ENCODE peak calls at places on chromosomes 3 and 15, in six cellular contexts. M is HepG2, S is A549, G is IMR-90, C is K562, D is HEK293T. L is an unnamed sample.

GRCh38 chr3:122977645-122978466 is 49.7 kb downstream of the SEMA5B start:
- DNase-seq in M (peak), S (no peak), G (peak), C (no peak), D (peak), L (no peak)

GRCh38 chr3:177470200-177470941 is 273.1 kb upstream of the TBL1XR1 start:
- DNase-seq in M (no peak), S (no peak), G (peak), C (no peak), D (no peak), L (no peak)

GRCh38 chr15:62619105-62619504 is 423.4 kb upstream of the TPM1 start:
- DNase-seq in M (no peak), S (no peak), G (peak), C (no peak), D (no peak), L (no peak)

GRCh38 chr3:39879581-39879980 is 70.2 kb downstream of the MYRIP start:
- DNase-seq in M (no peak), S (no peak), G (no peak), C (no peak), D (no peak), L (no peak)

GRCh38 chr3:38039899-38040261 is 872 bp downstream of the DLEC1 start:
- DNase-seq in M (no peak), S (no peak), G (peak), C (peak), D (no peak), L (peak)

GRCh38 chr3:30286007-30286669 is 320.3 kb upstream of the TGFBR2 start:
- DNase-seq in M (no peak), S (peak), G (peak), C (no peak), D (no peak), L (no peak)

GRCh38 chr15:51077565-51078153 is 17.0 kb downstream of the TNFAIP8L3 start:
- DNase-seq in M (no peak), S (no peak), G (no peak), C (peak), D (no peak), L (peak)

GRCh38 chr15:28918141-28918983 is 32.6 kb downstream of the APBA2 start:
- DNase-seq in M (peak), S (peak), G (no peak), C (peak), D (no peak), L (no peak)

GRCh38 chr15:35702946-35703495 is 157.1 kb upstream of the DPH6 start:
- DNase-seq in M (no peak), S (no peak), G (no peak), C (no peak), D (no peak), L (no peak)

GRCh38 chr3:45597581-45597980 is 3.0 kb downstream of the LIMD1 start:
- DNase-seq in M (no peak), S (no peak), G (no peak), C (no peak), D (no peak), L (no peak)

GRCh38 chr3:128278761-128279593 is 125.7 kb downstream of the EEFSEC start:
- DNase-seq in M (no peak), S (no peak), G (peak), C (no peak), D (no peak), L (no peak)

GRCh38 chr15:99249270-99249817 is at the start of gene TTC23:
- DNase-seq in M (peak), S (peak), G (peak), C (no peak), D (peak), L (no peak)

GRCh38 chr3:27591811-27592210 is 107.6 kb upstream of the SLC4A7 start:
- DNase-seq in M (no peak), S (no peak), G (no peak), C (no peak), D (no peak), L (no peak)

GRCh38 chr3:159721324-159721723 is 267.3 kb upstream of the IL12A start:
- DNase-seq in M (no peak), S (no peak), G (peak), C (no peak), D (no peak), L (no peak)

GRCh38 chr3:159727506-159727905 is 261.1 kb upstream of the IL12A start:
- DNase-seq in M (no peak), S (no peak), G (no peak), C (no peak), D (no peak), L (no peak)

GRCh38 chr3:159726231-159726964 is 262.2 kb upstream of the IL12A start:
- DNase-seq in M (no peak), S (no peak), G (peak), C (no peak), D (no peak), L (no peak)

DNA sequence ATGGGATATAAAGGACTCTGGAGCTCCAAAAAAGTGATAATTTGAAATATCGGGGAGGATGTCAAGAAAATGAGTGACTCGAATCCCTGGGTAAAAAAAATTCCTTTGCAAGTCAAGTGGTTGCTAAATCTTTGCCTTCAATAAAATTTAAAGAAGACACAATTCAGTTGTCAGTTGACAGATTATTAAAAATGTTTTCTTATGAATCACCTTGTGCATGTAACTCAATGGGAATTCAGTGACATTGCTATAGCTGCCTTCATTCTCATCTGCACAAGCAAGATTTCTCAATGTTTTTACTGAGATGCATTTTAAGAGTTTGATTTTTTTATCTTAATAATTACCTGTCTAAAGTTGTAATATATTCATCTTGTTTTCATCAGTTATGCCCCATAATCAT is 264.0 kb upstream of the IL12A start:
- DNase-seq in M (no peak), S (no peak), G (peak), C (no peak), D (no peak), L (no peak)
- TF ChIP-seq BHLHE40 in M (no peak), S (no peak), G (no peak), C (no peak), D (no peak), L (no peak)

DNA sequence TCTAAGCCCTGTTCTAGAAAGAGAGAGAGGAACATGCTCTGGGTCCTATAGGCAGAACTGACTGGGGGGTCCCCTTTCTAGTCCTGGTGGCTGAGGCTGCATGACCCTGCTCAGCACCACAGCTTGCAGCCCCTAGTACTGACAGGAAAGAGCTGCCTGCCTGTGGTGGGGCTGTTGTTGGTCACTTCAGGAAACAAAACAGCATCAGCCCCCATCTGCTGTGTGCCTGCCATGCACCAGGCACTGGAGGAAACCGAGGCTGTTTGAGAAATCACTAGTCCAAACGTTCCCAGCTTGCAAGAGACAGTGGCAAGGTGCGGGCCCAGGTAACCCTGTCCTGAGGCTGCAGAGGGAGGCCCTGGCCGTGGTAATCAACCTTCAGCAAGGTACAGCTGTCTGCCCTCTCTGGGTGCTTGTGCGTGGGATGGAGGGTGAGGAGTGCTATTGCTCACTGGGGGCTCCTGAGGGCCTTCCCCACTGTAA is 90.6 kb downstream of the IQSEC1 start:
- DNase-seq in M (no peak), S (no peak), G (no peak), C (no peak), D (no peak), L (no peak)
- TF ChIP-seq BHLHE40 in M (no peak), S (no peak), G (no peak), C (no peak), D (no peak), L (no peak)

GRCh38 chr15:82944840-82945239 is 7.7 kb downstream of the HOMER2 start:
- DNase-seq in M (no peak), S (no peak), G (no peak), C (no peak), D (no peak), L (no peak)
- TF ChIP-seq BHLHE40 in M (no peak), S (no peak), G (no peak), C (no peak), D (no peak), L (no peak)

DNA sequence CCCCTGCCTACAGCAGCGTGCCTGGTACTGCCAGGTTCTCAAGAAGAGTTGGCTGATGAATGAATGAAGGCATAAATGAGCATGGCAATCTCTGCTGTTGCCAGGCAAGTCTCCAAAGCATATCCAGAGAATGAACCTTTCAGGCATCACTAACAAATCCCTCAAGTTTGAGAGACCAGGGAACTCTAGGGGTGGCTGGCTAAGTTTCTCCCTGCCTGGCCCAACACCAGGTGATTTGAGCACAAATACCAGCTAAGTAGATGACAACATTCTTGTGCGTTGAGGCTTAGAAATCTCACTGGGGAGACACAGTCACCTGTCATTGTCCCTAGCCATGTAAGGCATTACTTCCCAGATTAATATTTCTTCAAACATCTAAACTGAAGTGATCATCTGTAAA is 81.4 kb upstream of the PTX3 start:
- DNase-seq in M (no peak), S (no peak), G (no peak), C (no peak), D (no peak), L (no peak)
- TF ChIP-seq BHLHE40 in M (no peak), S (no peak), G (no peak), C (no peak), D (no peak), L (no peak)

DNA sequence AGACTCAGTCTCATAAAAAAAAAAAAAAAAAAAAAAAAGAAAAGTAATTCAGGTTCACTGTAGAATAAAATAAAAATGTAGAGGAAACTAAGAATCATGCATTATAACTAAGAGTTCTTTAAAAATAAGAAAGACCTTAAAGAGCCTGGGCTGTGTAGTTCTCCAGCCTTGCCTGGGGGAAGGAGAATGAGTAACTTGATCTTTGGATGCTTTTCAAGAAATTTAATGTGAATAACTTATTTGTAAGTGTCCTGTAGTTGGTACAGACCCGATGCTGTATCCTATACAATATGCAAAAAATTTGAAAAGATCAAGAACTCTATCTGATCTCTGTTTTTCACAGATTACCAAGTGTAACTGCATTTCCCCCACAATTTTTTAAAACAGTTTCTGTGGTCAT is 195.4 kb downstream of the THRB start:
- DNase-seq in M (no peak), S (no peak), G (no peak), C (no peak), D (no peak), L (no peak)
- TF ChIP-seq BHLHE40 in M (no peak), S (no peak), G (no peak), C (no peak), D (no peak), L (no peak)

GRCh38 chr3:49930922-49931321 is 1.3 kb upstream of the MON1A start:
- DNase-seq in M (peak), S (no peak), G (no peak), C (peak), D (peak), L (no peak)
- TF ChIP-seq BHLHE40 in M (no peak), S (no peak), G (no peak), C (no peak), D (no peak), L (no peak)

DNA sequence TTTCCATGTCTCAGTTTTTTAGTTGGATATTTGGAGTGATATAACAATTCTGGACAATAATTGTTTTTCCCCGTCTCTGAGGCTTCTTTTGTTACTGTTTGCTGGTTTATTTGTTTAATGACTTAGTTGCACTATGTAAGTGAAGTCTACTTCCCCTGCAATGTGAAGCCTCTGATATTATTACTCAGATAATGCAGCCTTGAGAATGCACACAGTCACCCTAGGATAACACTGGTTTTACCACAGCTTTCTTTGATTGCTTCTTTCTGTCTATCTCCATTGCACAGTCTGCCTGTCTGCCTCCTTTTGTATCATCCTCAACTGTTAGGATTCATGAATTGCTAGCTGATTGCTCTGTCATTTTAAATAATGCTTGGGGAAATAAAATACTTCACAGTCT is 208.7 kb upstream of the ROBO1 start:
- DNase-seq in M (no peak), S (no peak), G (no peak), C (no peak), D (no peak), L (no peak)
- TF ChIP-seq BHLHE40 in M (no peak), S (no peak), G (no peak), C (no peak), D (no peak), L (no peak)

DNA sequence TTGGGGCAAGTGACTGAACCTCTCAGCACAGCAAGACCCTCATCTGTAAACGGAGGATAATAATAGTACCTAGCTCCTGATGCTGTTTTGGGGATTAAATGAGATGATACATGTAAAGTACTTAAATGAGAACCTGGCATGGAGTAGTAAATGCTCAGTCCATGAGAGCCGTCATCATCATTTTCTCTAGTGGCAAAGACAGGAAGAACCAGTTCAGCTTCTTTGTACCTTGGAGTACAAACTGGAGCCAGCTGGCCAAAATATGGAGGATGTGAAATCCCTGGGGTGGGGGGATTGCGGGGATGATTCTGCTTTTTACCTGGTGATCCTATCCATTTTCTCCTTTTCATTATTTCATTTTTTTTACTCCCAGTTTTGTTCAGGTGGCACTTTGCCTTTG is 204.2 kb upstream of the LRRN1 start:
- DNase-seq in M (no peak), S (no peak), G (no peak), C (no peak), D (no peak), L (no peak)
- TF ChIP-seq BHLHE40 in M (no peak), S (no peak), G (no peak), C (no peak), D (no peak), L (no peak)

DNA sequence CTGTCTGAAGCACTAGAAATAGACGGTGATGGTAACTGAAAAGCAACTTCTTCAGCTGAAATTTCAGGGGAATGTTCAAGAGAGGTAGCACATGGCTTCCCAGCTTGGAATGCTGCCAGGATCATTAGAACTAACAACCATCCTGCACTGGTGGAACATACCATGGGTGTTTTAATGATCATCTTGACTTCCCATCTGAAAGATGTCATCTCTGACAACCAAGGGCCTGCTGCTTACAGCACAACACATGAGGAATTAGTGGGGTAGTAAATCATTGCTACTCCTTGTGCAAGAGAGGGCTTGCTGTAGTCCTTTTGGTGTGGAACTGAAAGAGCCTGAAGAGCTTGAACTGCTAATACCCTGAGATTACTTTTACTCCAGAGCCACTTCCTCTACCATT is 853.7 kb downstream of the MCTP2 start:
- DNase-seq in M (no peak), S (no peak), G (no peak), C (no peak), D (no peak), L (no peak)
- TF ChIP-seq BHLHE40 in M (no peak), S (no peak), G (no peak), C (no peak), D (no peak), L (no peak)

GRCh38 chr15:67863442-67863987 is 23.7 kb upstream of the RNU6-1 start:
- DNase-seq in M (peak), S (peak), G (peak), C (peak), D (peak), L (peak)
- TF ChIP-seq BHLHE40 in M (peak), S (no peak), G (peak), C (peak), D (no peak), L (peak)